ENCODE peak calls at places on chromosome 3, in nine cellular contexts. V, T, N, D, C, J, M, X and R are unnamed samples.

GRCh38 chr3:138941259-138941885 is 5.6 kb downstream of the FOXL2 start:
- DNase-seq in V (peak), T (no peak), N (peak), D (peak), C (no peak), J (no peak), M (no peak), X (no peak), R (no peak)

GRCh38 chr3:123481722-123482457 is 33.0 kb upstream of the ADCY5 start:
- DNase-seq in V (no peak), T (no peak), N (no peak), D (no peak), C (no peak), J (no peak), M (no peak), X (no peak), R (no peak)

GRCh38 chr3:153313307-153313945 is 151.4 kb downstream of the RAP2B start:
- DNase-seq in V (peak), T (no peak), N (peak), D (no peak), C (no peak), J (no peak), M (no peak), X (no peak), R (no peak)

GRCh38 chr3:42176635-42177034 is 85.5 kb downstream of the TRAK1 start:
- DNase-seq in V (no peak), T (no peak), N (no peak), D (no peak), C (no peak), J (no peak), M (no peak), X (no peak), R (no peak)

GRCh38 chr3:88984266-88984665 is 123.2 kb upstream of the EPHA3 start:
- DNase-seq in V (no peak), T (no peak), N (peak), D (no peak), C (no peak), J (peak), M (no peak), X (no peak), R (no peak)

GRCh38 chr3:63862804-63863149 is 828 bp downstream of the THOC7 start:
- DNase-seq in V (no peak), T (no peak), N (no peak), D (no peak), C (no peak), J (no peak), M (no peak), X (peak), R (no peak)

GRCh38 chr3:44762170-44762677 is 630 bp downstream of the KIF15 start:
- DNase-seq in V (peak), T (no peak), N (no peak), D (no peak), C (no peak), J (peak), M (peak), X (no peak), R (no peak)

GRCh38 chr3:51710631-51711351 is 3.9 kb downstream of the GRM2 start:
- DNase-seq in V (no peak), T (peak), N (no peak), D (no peak), C (peak), J (no peak), M (no peak), X (no peak), R (no peak)

GRCh38 chr3:126671521-126671920 is 16.6 kb upstream of the TXNRD3 start:
- DNase-seq in V (peak), T (no peak), N (no peak), D (no peak), C (no peak), J (no peak), M (no peak), X (no peak), R (no peak)

GRCh38 chr3:190024912-190025311 is 95.8 kb downstream of the P3H2 start:
- DNase-seq in V (no peak), T (no peak), N (peak), D (no peak), C (no peak), J (no peak), M (no peak), X (no peak), R (no peak)

GRCh38 chr3:42066516-42067181 is 24.5 kb upstream of the TRAK1 start:
- DNase-seq in V (no peak), T (no peak), N (peak), D (no peak), C (peak), J (no peak), M (no peak), X (no peak), R (no peak)

GRCh38 chr3:134057006-134057832 is 27.5 kb upstream of the SLCO2A1 start:
- DNase-seq in V (no peak), T (peak), N (peak), D (no peak), C (no peak), J (peak), M (no peak), X (no peak), R (no peak)

GRCh38 chr3:122931636-122932035 is 95.9 kb downstream of the SEMA5B start:
- DNase-seq in V (no peak), T (no peak), N (no peak), D (no peak), C (no peak), J (peak), M (no peak), X (no peak), R (no peak)

GRCh38 chr3:27675287-27675686 is 46.8 kb downstream of the EOMES start:
- DNase-seq in V (no peak), T (no peak), N (peak), D (no peak), C (no peak), J (no peak), M (no peak), X (no peak), R (no peak)

GRCh38 chr3:50260942-50261441 is 8.0 kb upstream of the SEMA3B start:
- DNase-seq in V (no peak), T (no peak), N (no peak), D (no peak), C (no peak), J (no peak), M (no peak), X (no peak), R (peak)

GRCh38 chr3:133573054-133573628 is 345 bp upstream of the CDV3 start:
- DNase-seq in V (peak), T (peak), N (peak), D (peak), C (peak), J (peak), M (peak), X (peak), R (no peak)

GRCh38 chr3:107845355-107846281 is 245.2 kb downstream of the CD47 start:
- DNase-seq in V (no peak), T (no peak), N (peak), D (peak), C (no peak), J (peak), M (no peak), X (no peak), R (no peak)

GRCh38 chr3:125107861-125108567 is 52.2 kb upstream of the HEG1 start:
- DNase-seq in V (no peak), T (no peak), N (peak), D (no peak), C (no peak), J (peak), M (no peak), X (no peak), R (no peak)

GRCh38 chr3:197021729-197022404 is 7.8 kb downstream of the MELTF start:
- DNase-seq in V (no peak), T (peak), N (no peak), D (no peak), C (no peak), J (no peak), M (no peak), X (no peak), R (no peak)

GRCh38 chr3:16668776-16669545 is 63.7 kb upstream of the DAZL start:
- DNase-seq in V (no peak), T (no peak), N (no peak), D (no peak), C (no peak), J (no peak), M (no peak), X (no peak), R (no peak)

GRCh38 chr3:3177861-3178497 is 1.5 kb downstream of the CRBN start:
- DNase-seq in V (no peak), T (no peak), N (peak), D (no peak), C (no peak), J (no peak), M (no peak), X (no peak), R (no peak)

GRCh38 chr3:134579266-134579665 is 71.6 kb downstream of the KY start:
- DNase-seq in V (no peak), T (no peak), N (no peak), D (no peak), C (no peak), J (no peak), M (no peak), X (no peak), R (no peak)

GRCh38 chr3:157532529-157533297 is 29.5 kb upstream of the VEPH1 start:
- DNase-seq in V (peak), T (no peak), N (peak), D (peak), C (no peak), J (peak), M (peak), X (no peak), R (peak)

GRCh38 chr3:11847035-11847394 is 330 bp upstream of the TAMM41 start:
- DNase-seq in V (no peak), T (no peak), N (no peak), D (no peak), C (no peak), J (no peak), M (no peak), X (no peak), R (no peak)

GRCh38 chr3:149417174-149417573 is 39.7 kb upstream of the TM4SF1 start:
- DNase-seq in V (peak), T (no peak), N (no peak), D (no peak), C (no peak), J (no peak), M (no peak), X (no peak), R (no peak)

GRCh38 chr3:24683090-24683489 is 188.4 kb upstream of the THRB start:
- DNase-seq in V (no peak), T (no peak), N (peak), D (no peak), C (no peak), J (no peak), M (no peak), X (no peak), R (no peak)

GRCh38 chr3:23961064-23961463 is 16.0 kb downstream of the NR1D2 start:
- DNase-seq in V (no peak), T (no peak), N (no peak), D (no peak), C (no peak), J (peak), M (no peak), X (no peak), R (no peak)

GRCh38 chr3:13786811-13787210 is 93.1 kb downstream of the WNT7A start:
- DNase-seq in V (no peak), T (no peak), N (no peak), D (no peak), C (no peak), J (no peak), M (no peak), X (no peak), R (no peak)

GRCh38 chr3:136995652-136996051 is 37.9 kb downstream of the IL20RB start:
- DNase-seq in V (no peak), T (no peak), N (no peak), D (no peak), C (no peak), J (peak), M (no peak), X (no peak), R (no peak)

GRCh38 chr3:136197159-136197715 is 1.1 kb upstream of the MSL2 start:
- DNase-seq in V (peak), T (no peak), N (no peak), D (no peak), C (no peak), J (no peak), M (no peak), X (no peak), R (no peak)

GRCh38 chr3:158563076-158563475 is 7.9 kb upstream of the MLF1 start:
- DNase-seq in V (no peak), T (no peak), N (no peak), D (no peak), C (no peak), J (no peak), M (no peak), X (no peak), R (no peak)

GRCh38 chr3:77426531-77426930 is 386.6 kb downstream of the ROBO2 start:
- DNase-seq in V (no peak), T (no peak), N (no peak), D (no peak), C (no peak), J (no peak), M (no peak), X (no peak), R (no peak)

GRCh38 chr3:78724886-78725285 is 1042.9 kb downstream of the ROBO1 start:
- DNase-seq in V (no peak), T (no peak), N (peak), D (no peak), C (no peak), J (no peak), M (no peak), X (no peak), R (no peak)

GRCh38 chr3:66376568-66376967 is 124.3 kb downstream of the LRIG1 start:
- DNase-seq in V (no peak), T (no peak), N (peak), D (peak), C (no peak), J (no peak), M (no peak), X (no peak), R (no peak)

GRCh38 chr3:50971487-50971924 is 296.8 kb downstream of the DOCK3 start:
- DNase-seq in V (peak), T (no peak), N (peak), D (peak), C (no peak), J (peak), M (peak), X (peak), R (no peak)

GRCh38 chr3:56894912-56895431 is 93.2 kb upstream of the ARHGEF3 start:
- DNase-seq in V (no peak), T (no peak), N (peak), D (no peak), C (no peak), J (no peak), M (no peak), X (peak), R (peak)

DNA sequence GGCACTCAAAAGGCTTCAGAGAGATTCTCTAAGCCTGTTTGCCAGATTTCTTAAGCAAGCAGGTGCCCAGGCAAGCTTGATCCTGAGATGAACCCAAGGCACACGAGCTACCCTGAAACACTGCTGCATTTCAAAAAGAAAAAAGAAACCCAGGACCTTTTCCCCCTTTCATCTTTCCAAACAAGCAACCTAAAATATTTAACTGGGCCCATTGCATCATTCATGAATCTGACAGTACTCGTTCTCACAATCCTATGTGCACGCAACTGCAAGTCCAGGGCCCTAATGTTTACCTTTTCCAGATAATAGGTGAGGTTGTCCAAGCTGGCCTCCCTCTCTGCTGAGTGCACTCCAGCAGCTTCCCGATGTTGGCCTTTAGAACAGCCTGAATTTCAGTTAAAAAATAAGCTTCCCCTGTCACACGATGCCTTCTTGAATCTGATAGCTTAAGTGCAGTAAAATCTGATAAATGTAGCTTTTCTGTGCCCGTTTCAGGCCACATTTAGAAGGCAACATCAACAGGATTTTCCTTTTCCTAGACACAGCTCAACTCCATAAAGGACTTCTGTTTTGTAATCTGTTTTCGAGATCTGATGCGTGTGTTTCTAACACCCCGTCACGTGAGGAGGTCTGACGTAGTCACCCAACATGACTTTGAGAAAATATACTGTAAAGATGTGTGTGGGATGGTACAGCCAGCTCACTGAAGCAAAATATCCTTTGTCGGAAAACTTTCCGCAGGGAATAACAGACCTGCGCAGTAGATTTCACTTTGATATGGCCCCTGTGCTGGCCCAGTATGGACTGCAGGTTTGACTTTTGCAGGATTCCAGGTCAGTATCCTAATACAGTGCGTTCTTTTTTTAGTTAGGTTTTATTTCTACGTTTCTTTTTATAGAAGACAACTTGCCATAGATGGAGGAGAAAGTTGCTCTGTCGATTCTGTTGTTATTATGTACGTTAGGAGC is 55.1 kb upstream of the RASA2 start:
- DNase-seq in V (no peak), T (no peak), N (no peak), D (peak), C (no peak), J (no peak), M (no peak), X (no peak), R (peak)
- H3K27ac ChIP-seq in V (peak), T (no peak), N (peak), D (peak), C (peak), J (no peak), M (no peak), X (no peak), R (peak)

DNA sequence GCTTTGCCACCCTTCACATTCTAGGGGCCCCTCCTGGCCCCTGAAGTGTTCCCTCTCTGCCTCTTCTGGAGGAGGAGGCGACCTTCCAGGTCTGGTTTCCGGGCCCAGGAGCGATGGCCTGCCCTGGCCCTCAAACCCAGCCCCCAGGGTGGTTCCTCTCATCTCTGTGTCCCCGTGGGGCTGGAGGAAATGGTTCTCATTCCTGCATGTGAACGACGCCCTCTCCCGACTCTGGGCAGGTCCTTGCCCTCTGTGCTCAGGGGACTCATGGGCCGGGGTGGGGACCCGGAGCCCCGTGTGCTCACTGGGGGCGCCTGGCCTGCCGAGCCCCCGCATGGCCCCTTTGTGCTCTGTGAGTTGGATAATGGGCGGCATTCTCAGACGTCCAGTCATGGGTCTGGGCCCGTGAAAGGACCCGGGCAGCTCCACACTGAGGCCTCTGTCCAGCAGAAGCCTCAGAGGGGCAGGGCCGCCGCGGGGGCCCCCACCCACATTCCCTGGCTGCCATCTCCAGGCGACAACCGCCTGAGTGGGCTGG is 5.4 kb upstream of the PLXND1 start:
- DNase-seq in V (no peak), T (no peak), N (peak), D (no peak), C (peak), J (no peak), M (no peak), X (no peak), R (peak)
- H3K27ac ChIP-seq in V (no peak), T (no peak), N (no peak), D (no peak), C (peak), J (no peak), M (peak), X (no peak), R (peak)

GRCh38 chr3:146156060-146156459 is 4.9 kb downstream of the PLOD2 start:
- DNase-seq in V (no peak), T (no peak), N (no peak), D (no peak), C (no peak), J (no peak), M (no peak), X (no peak), R (peak)

GRCh38 chr3:146159037-146159436 is 1.9 kb downstream of the PLOD2 start:
- DNase-seq in V (no peak), T (no peak), N (peak), D (no peak), C (no peak), J (no peak), M (no peak), X (no peak), R (no peak)

GRCh38 chr3:146155022-146155421 is 6.0 kb downstream of the PLOD2 start:
- DNase-seq in V (no peak), T (no peak), N (no peak), D (no peak), C (no peak), J (no peak), M (no peak), X (no peak), R (no peak)

GRCh38 chr3:146157325-146158060 is 3.5 kb downstream of the PLOD2 start:
- DNase-seq in V (no peak), T (no peak), N (no peak), D (no peak), C (no peak), J (no peak), M (no peak), X (no peak), R (no peak)

GRCh38 chr3:146156801-146157310 is 4.1 kb downstream of the PLOD2 start:
- DNase-seq in V (peak), T (no peak), N (no peak), D (no peak), C (no peak), J (no peak), M (no peak), X (no peak), R (no peak)
- H3K27ac ChIP-seq in V (peak), T (peak), N (no peak), D (peak), C (peak), J (no peak), M (peak), X (peak), R (peak)

DNA sequence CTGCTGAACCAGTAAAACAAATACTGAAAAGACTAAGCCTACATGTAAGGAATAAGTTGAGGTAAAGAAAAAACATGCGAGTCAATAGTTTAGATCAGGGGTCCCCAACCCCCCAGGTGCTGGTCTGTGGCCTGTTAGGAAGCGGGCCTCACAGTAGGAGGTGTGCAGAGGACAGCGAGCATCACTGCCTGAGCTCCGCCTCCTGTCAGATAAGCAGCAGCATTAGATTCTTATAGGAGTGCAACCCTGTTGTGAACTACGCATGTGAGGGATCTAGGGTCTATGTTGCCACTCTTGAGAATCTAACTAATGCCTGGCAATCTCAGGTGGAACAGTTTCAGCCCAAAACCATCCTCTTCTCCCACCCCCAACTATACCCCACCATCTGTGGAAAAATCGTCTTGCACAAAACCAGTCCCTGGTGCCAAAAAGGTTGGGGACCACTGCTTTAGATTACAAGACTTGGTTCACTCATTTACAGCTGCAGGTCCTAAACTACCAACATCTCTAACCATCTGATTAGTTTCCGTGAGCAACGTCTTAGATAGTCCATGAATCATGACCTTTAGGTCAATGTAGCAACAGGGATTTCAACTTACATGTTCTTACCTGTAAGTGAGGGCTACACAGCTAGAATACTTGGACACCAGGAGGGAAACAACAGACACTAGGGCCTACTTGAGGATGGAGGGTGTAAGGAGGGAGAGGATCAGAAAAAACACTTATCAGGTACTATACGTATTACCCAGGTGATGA is 66.7 kb downstream of the TRANK1 start:
- DNase-seq in V (no peak), T (no peak), N (no peak), D (no peak), C (no peak), J (no peak), M (no peak), X (no peak), R (no peak)
- H3K27ac ChIP-seq in V (no peak), T (no peak), N (no peak), D (no peak), C (no peak), J (no peak), M (no peak), X (no peak), R (no peak)

GRCh38 chr3:101195951-101196713 is 124.2 kb downstream of the IMPG2 start:
- DNase-seq in V (peak), T (no peak), N (peak), D (peak), C (no peak), J (peak), M (peak), X (no peak), R (no peak)
- H3K27ac ChIP-seq in V (no peak), T (peak), N (no peak), D (no peak), C (no peak), J (no peak), M (no peak), X (no peak), R (no peak)